ENCODE peak calls at places on chromosomes 6 and 20, in four cellular contexts. One of them, this sample, is unnamed.

GRCh38 chr20:45857114-45857835 is at the start of the genes ACOT8 and ZSWIM3:
- DNase-seq in HepG2: peak
- DNase-seq in K562: peak
- DNase-seq in GM12878: peak
- DNase-seq in this sample: peak

GRCh38 chr6:9412951-9413559 is 977.7 kb upstream of the SLC35B3 start:
- DNase-seq in HepG2: peak
- DNase-seq in K562: peak
- DNase-seq in GM12878: no peak
- DNase-seq in this sample: peak

GRCh38 chr6:108268845-108269244 is 8.0 kb upstream of the SNX3 start:
- DNase-seq in HepG2: no peak
- DNase-seq in K562: no peak
- DNase-seq in GM12878: no peak
- DNase-seq in this sample: no peak

GRCh38 chr6:35077006-35077712 is 64.0 kb downstream of the TCP11 start:
- DNase-seq in HepG2: no peak
- DNase-seq in K562: no peak
- DNase-seq in GM12878: no peak
- DNase-seq in this sample: no peak

GRCh38 chr6:43242908-43243648 is at the start of gene TTBK1:
- DNase-seq in HepG2: no peak
- DNase-seq in K562: peak
- DNase-seq in GM12878: no peak
- DNase-seq in this sample: no peak

GRCh38 chr6:94254689-94255088 is 835.3 kb upstream of the EPHA7 start:
- DNase-seq in HepG2: peak
- DNase-seq in K562: no peak
- DNase-seq in GM12878: no peak
- DNase-seq in this sample: no peak

GRCh38 chr20:14049111-14049510 is 53.8 kb downstream of the MACROD2 start:
- DNase-seq in HepG2: no peak
- DNase-seq in K562: no peak
- DNase-seq in GM12878: no peak
- DNase-seq in this sample: no peak

GRCh38 chr6:36244641-36245280 is 25.1 kb upstream of the PNPLA1 start:
- DNase-seq in HepG2: peak
- DNase-seq in K562: peak
- DNase-seq in GM12878: no peak
- DNase-seq in this sample: no peak

GRCh38 chr20:56091635-56092180 is 86.4 kb upstream of the CBLN4 start:
- DNase-seq in HepG2: no peak
- DNase-seq in K562: no peak
- DNase-seq in GM12878: no peak
- DNase-seq in this sample: no peak

DNA sequence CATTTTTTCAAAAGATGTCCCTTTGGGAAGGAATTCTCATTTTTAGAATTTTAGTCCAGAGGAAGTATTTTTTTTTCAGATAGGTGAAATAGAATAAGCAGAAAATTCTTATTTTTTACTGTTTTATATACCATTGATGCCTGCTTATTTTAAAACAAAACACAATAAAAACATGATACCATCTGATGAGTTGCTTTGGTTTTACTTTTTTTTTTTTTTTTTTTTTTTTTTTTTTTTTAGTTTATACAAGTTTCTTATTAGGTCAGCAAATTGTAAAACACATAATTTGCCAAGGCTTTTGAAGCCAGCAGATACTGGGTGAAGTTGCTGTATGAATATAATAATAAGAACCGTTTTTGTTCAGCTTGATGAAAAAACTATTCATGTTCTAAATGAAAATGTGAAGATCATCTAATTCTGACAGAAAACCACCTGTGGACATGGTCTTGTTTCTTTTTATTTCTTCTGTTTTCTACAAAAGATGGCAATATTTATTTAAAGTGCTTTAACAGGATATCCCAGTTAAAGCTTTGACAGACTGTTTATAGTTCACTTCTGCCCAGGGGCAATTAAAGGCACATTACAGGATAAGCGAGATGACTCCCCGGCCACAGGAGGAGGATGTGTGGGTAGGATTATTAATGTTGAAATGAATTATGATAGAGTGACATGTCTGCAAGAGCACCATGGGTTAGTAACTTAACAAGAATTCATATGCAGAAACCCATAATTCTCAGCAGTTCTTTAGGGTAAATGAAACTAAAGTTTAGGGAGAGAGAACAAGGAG is 31.1 kb downstream of the MYB start:
- DNase-seq in HepG2: no peak
- DNase-seq in K562: no peak
- DNase-seq in GM12878: no peak
- DNase-seq in this sample: peak
- TF ChIP-seq TARDBP in HepG2: no peak
- TF ChIP-seq TARDBP in K562: no peak
- TF ChIP-seq TARDBP in GM12878: no peak
- TF ChIP-seq TARDBP in this sample: no peak

DNA sequence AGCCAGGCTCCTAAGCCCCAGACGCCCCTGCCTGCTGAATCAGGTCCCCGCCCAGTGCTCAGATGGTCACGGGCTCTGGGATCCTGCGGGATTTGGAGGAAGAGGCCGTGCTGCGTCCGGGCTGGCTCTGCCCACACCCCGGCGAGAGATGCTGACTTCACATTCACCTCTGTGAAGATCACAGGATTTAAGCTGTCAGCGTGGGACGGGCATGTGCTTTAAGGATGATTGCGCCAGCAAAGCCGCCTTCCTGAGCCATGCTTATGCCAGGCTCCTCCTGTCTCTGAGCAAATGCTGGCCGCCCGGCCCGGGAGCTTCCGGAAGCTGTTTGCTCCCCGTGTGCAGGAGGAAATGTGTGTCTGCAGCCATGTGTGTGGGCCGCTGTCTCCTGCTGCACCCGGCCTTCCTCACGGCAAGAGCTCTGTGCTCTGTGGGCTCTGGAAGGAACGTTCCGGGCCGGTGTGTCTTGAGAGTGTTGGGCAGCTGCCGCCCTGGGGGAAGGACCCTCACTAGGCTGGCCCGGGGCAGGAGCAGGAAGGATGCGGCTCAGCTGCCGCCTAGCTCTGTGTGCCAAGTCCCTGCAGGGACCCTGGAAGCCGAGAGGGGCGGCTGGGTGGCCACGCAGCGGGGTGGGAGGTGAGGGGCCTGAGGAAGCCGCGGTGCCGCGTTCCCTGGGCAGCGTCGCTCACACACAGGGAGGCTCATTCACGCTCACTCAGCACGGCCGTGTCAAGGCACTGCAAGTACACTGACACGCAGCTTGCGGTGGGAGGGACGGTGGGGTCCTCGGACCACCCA is 19.0 kb upstream of the BHLHE23 start:
- DNase-seq in HepG2: no peak
- DNase-seq in K562: no peak
- DNase-seq in GM12878: no peak
- DNase-seq in this sample: no peak
- TF ChIP-seq TARDBP in HepG2: no peak
- TF ChIP-seq TARDBP in K562: no peak
- TF ChIP-seq TARDBP in GM12878: no peak
- TF ChIP-seq TARDBP in this sample: no peak

DNA sequence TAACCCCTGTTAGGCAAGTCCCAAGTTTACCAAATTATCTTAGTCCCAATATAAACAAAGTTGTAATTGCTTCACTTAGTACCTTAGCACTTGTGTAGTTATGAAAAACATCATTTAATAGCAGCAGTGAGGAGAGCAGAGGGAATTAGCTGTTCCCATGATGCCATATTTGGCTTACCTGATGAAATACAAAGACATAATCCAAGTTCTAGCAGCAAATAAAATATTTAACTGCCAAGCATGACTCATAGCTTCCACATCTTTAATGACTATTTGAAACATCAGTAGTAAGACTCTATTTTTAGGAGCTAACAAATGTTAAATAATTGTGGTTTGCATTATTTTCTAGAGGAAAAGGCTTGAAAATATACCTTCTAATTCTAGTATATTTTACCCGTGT is 94.0 kb upstream of the MCHR2 start:
- DNase-seq in HepG2: no peak
- DNase-seq in K562: no peak
- DNase-seq in GM12878: no peak
- DNase-seq in this sample: no peak
- TF ChIP-seq TARDBP in HepG2: no peak
- TF ChIP-seq TARDBP in K562: no peak
- TF ChIP-seq TARDBP in GM12878: no peak
- TF ChIP-seq TARDBP in this sample: no peak

GRCh38 chr6:6674872-6675271 is 86.4 kb downstream of the LY86 start:
- DNase-seq in HepG2: no peak
- DNase-seq in K562: peak
- DNase-seq in GM12878: no peak
- DNase-seq in this sample: peak

GRCh38 chr6:6678185-6678671 is 89.7 kb downstream of the LY86 start:
- DNase-seq in HepG2: peak
- DNase-seq in K562: peak
- DNase-seq in GM12878: no peak
- DNase-seq in this sample: no peak

GRCh38 chr6:6678811-6679210 is 90.3 kb downstream of the LY86 start:
- DNase-seq in HepG2: no peak
- DNase-seq in K562: no peak
- DNase-seq in GM12878: no peak
- DNase-seq in this sample: no peak

GRCh38 chr6:6679633-6680032 is 91.1 kb downstream of the LY86 start:
- DNase-seq in HepG2: no peak
- DNase-seq in K562: no peak
- DNase-seq in GM12878: no peak
- DNase-seq in this sample: no peak

GRCh38 chr6:6676910-6677441 is 88.5 kb downstream of the LY86 start:
- DNase-seq in HepG2: peak
- DNase-seq in K562: peak
- DNase-seq in GM12878: peak
- DNase-seq in this sample: peak
- TF ChIP-seq TARDBP in HepG2: no peak
- TF ChIP-seq TARDBP in K562: no peak
- TF ChIP-seq TARDBP in GM12878: no peak
- TF ChIP-seq TARDBP in this sample: no peak

GRCh38 chr6:160667854-160668481 is 3.9 kb upstream of the LPA start:
- DNase-seq in HepG2: peak
- DNase-seq in K562: peak
- DNase-seq in GM12878: peak
- DNase-seq in this sample: peak
- TF ChIP-seq TARDBP in HepG2: no peak
- TF ChIP-seq TARDBP in K562: no peak
- TF ChIP-seq TARDBP in GM12878: no peak
- TF ChIP-seq TARDBP in this sample: no peak

DNA sequence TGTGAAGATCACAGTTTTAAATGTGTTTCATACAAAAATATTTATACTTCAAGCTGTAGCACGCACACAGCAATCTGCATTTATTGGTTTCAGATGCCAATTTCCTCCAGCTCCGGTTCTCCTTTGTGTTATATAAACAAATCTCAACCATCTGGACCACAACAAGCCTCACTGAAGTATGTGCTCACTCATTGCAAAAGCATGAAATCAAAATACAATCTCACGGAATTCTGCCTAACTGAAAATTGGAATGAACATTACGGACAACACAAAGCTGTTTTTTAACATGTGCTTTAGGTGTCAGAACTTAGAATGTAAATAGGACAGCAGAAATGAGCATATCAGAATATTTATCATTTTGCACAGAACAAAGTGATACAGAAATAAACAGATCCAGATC is 38.0 kb downstream of the RCAN2 start:
- DNase-seq in HepG2: no peak
- DNase-seq in K562: no peak
- DNase-seq in GM12878: no peak
- DNase-seq in this sample: no peak
- TF ChIP-seq TARDBP in HepG2: no peak
- TF ChIP-seq TARDBP in K562: no peak
- TF ChIP-seq TARDBP in GM12878: no peak
- TF ChIP-seq TARDBP in this sample: no peak

GRCh38 chr6:89887452-89888137 is 6.7 kb upstream of the GJA10 start:
- DNase-seq in HepG2: no peak
- DNase-seq in K562: no peak
- DNase-seq in GM12878: no peak
- DNase-seq in this sample: no peak

GRCh38 chr6:89894169-89894568 is at the start of gene GJA10:
- DNase-seq in HepG2: no peak
- DNase-seq in K562: no peak
- DNase-seq in GM12878: no peak
- DNase-seq in this sample: no peak

GRCh38 chr6:89886378-89887120 is 7.7 kb upstream of the GJA10 start:
- DNase-seq in HepG2: no peak
- DNase-seq in K562: no peak
- DNase-seq in GM12878: no peak
- DNase-seq in this sample: no peak

GRCh38 chr6:89888138-89888514 is 6.1 kb upstream of the GJA10 start:
- DNase-seq in HepG2: no peak
- DNase-seq in K562: no peak
- DNase-seq in GM12878: no peak
- DNase-seq in this sample: no peak

GRCh38 chr6:89888871-89889270 is 5.4 kb upstream of the GJA10 start:
- DNase-seq in HepG2: no peak
- DNase-seq in K562: no peak
- DNase-seq in GM12878: no peak
- DNase-seq in this sample: no peak
- TF ChIP-seq TARDBP in HepG2: no peak
- TF ChIP-seq TARDBP in K562: no peak
- TF ChIP-seq TARDBP in GM12878: no peak
- TF ChIP-seq TARDBP in this sample: no peak

This sample was measured in HEK293T.